ENCODE peak calls at places on chromosomes 2 and 18, in four cellular contexts. V is cardiac muscle cell; O is stomach; U is CD8-positive, alpha-beta T cell. I is an unnamed sample. For H3K36me3 and H3K27me3, the result is how much of the 10 kb centered on the place peaks cover.

GRCh38 chr2:74715880-74716279 is 61.8 kb downstream of the SEMA4F start:
- DNase-seq in V (no peak), O (no peak), U (no peak), I (no peak)

GRCh38 chr2:242001853-242002252 is 132.3 kb downstream of the RTP5 start:
- DNase-seq in V (no peak), O (no peak), U (no peak), I (no peak)

GRCh38 chr2:236507393-236508085 is 62.1 kb upstream of the ACKR3 start:
- DNase-seq in V (peak), O (peak), U (peak), I (peak)

GRCh38 chr2:215917953-215918620 is 95.3 kb downstream of the MREG start:
- DNase-seq in V (peak), O (no peak), U (no peak), I (peak)

GRCh38 chr2:30361751-30362394 is 85.2 kb upstream of the LCLAT1 start:
- DNase-seq in V (no peak), O (no peak), U (no peak), I (no peak)

GRCh38 chr2:237774811-237775553 is 23.6 kb upstream of the RBM44 start:
- DNase-seq in V (peak), O (peak), U (peak), I (peak)

GRCh38 chr2:172539767-172540166 is 16.1 kb upstream of the PDK1 start:
- DNase-seq in V (no peak), O (no peak), U (no peak), I (no peak)

GRCh38 chr2:126652323-126652891 is 3.6 kb upstream of the GYPC start:
- DNase-seq in V (no peak), O (no peak), U (no peak), I (no peak)

GRCh38 chr2:3762771-3763447 is 59.5 kb downstream of the DCDC2C start:
- DNase-seq in V (no peak), O (no peak), U (no peak), I (no peak)

GRCh38 chr18:45997689-45998088 is 30.6 kb upstream of the EPG5 start:
- DNase-seq in V (no peak), O (no peak), U (peak), I (peak)

GRCh38 chr2:98252394-98252793 is 93.9 kb upstream of the CNGA3 start:
- DNase-seq in V (no peak), O (no peak), U (no peak), I (no peak)

GRCh38 chr2:190996338-190996946 is 17.5 kb downstream of the STAT1 start:
- DNase-seq in V (peak), O (no peak), U (peak), I (peak)

GRCh38 chr2:1781291-1782080 is 37.2 kb upstream of the PXDN start:
- DNase-seq in V (no peak), O (peak), U (peak), I (no peak)

GRCh38 chr18:55968550-55968949 is 380.6 kb upstream of the TCF4 start:
- DNase-seq in V (no peak), O (no peak), U (no peak), I (no peak)

GRCh38 chr2:149087751-149088150 is 49.3 kb downstream of the LYPD6B start:
- DNase-seq in V (peak), O (no peak), U (no peak), I (peak)

GRCh38 chr2:128486640-128487375 is 168.1 kb upstream of the HS6ST1 start:
- DNase-seq in V (no peak), O (no peak), U (no peak), I (peak)

GRCh38 chr2:66929632-66930385 is 467.3 kb upstream of the ETAA1 start:
- DNase-seq in V (peak), O (peak), U (no peak), I (no peak)

GRCh38 chr18:48798334-48799197 is 152.2 kb downstream of the SMAD7 start:
- DNase-seq in V (no peak), O (peak), U (no peak), I (no peak)

GRCh38 chr2:119544075-119545031 is at the start of gene CFAP221:
- DNase-seq in V (peak), O (peak), U (peak), I (peak)

GRCh38 chr2:197707316-197708213 is 2.4 kb downstream of the MARS2 start:
- DNase-seq in V (peak), O (no peak), U (no peak), I (peak)

GRCh38 chr2:229800997-229801754 is 86.8 kb upstream of the DNER start:
- DNase-seq in V (peak), O (peak), U (peak), I (peak)

GRCh38 chr2:181457121-181457740 is at the start of gene ITGA4:
- DNase-seq in V (peak), O (peak), U (peak), I (peak)

GRCh38 chr18:76874643-76875389 is 52.5 kb downstream of the ZNF236 start:
- DNase-seq in V (no peak), O (no peak), U (no peak), I (peak)

GRCh38 chr2:55771612-55772011 is 78.0 kb upstream of the PNPT1 start:
- DNase-seq in V (peak), O (no peak), U (no peak), I (peak)

GRCh38 chr2:69483024-69483423 is 45.8 kb upstream of the NFU1 start:
- DNase-seq in V (peak), O (no peak), U (no peak), I (no peak)

GRCh38 chr2:184067502-184067901 is 530.8 kb upstream of the ZNF804A start:
- DNase-seq in V (no peak), O (no peak), U (no peak), I (peak)

GRCh38 chr2:184169366-184169765 is 429.0 kb upstream of the ZNF804A start:
- DNase-seq in V (no peak), O (no peak), U (no peak), I (no peak)

GRCh38 chr2:65045651-65046050 is 10.6 kb upstream of the CEP68 start:
- DNase-seq in V (peak), O (no peak), U (no peak), I (no peak)

GRCh38 chr2:195985731-195986130 is 82.9 kb downstream of the DNAH7 start:
- DNase-seq in V (no peak), O (no peak), U (no peak), I (no peak)

GRCh38 chr2:182069416-182069815 is 83.8 kb downstream of the PPP1R1C start:
- DNase-seq in V (no peak), O (no peak), U (no peak), I (no peak)

GRCh38 chr2:235238537-235238936 is 255.3 kb upstream of the AGAP1 start:
- DNase-seq in V (peak), O (peak), U (no peak), I (no peak)

GRCh38 chr2:226115832-226116200 is 683.8 kb downstream of the IRS1 start:
- DNase-seq in V (peak), O (no peak), U (no peak), I (no peak)

GRCh38 chr2:47000679-47001075 is 85.1 kb upstream of the MCFD2 start:
- DNase-seq in V (no peak), O (no peak), U (no peak), I (no peak)
- H3K36me3 ChIP-seq in V (under half), O (under half), U (under half), I (under half)

GRCh38 chr2:45773909-45774308 is 122.4 kb downstream of the PRKCE start:
- DNase-seq in V (no peak), O (no peak), U (no peak), I (no peak)

GRCh38 chr2:45769786-45770576 is 118.5 kb downstream of the PRKCE start:
- DNase-seq in V (no peak), O (no peak), U (no peak), I (no peak)

GRCh38 chr2:45772038-45772437 is 120.6 kb downstream of the PRKCE start:
- DNase-seq in V (no peak), O (no peak), U (no peak), I (no peak)

GRCh38 chr2:45770773-45771172 is 119.3 kb downstream of the PRKCE start:
- DNase-seq in V (no peak), O (no peak), U (no peak), I (no peak)

GRCh38 chr2:45771251-45771650 is 119.8 kb downstream of the PRKCE start:
- DNase-seq in V (peak), O (no peak), U (no peak), I (peak)
- H3K4me3 ChIP-seq in V (no peak), O (no peak), U (no peak), I (no peak)

GRCh38 chr2:135797497-135798274 is 39.3 kb downstream of the LCT start:
- DNase-seq in V (peak), O (peak), U (peak), I (peak)
- H3K27me3 ChIP-seq in V (under half), O (under half), U (under half), I (under half)

DNA sequence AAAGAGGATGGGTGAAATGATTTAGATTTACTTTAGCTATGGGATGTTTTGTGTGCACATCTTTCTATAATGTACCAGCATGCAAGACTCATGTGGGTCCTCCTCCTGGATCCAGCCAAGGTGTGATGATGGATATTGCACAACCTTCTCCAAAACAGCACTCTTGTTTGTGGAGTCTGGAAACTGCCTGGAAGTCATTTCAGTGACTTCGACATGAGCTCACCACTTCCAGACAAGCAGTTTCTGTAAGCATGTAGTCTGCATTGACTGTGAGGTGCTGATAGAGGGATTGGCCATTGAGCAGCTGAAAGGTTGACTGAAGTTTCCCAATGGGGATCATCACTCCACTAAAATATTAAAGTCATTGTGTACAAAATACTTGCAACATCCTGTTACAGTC is 154.0 kb downstream of the TRIB2 start:
- DNase-seq in V (peak), O (no peak), U (no peak), I (no peak)
- H3K36me3 ChIP-seq in V (under half), O (under half), U (under half), I (under half)

DNA sequence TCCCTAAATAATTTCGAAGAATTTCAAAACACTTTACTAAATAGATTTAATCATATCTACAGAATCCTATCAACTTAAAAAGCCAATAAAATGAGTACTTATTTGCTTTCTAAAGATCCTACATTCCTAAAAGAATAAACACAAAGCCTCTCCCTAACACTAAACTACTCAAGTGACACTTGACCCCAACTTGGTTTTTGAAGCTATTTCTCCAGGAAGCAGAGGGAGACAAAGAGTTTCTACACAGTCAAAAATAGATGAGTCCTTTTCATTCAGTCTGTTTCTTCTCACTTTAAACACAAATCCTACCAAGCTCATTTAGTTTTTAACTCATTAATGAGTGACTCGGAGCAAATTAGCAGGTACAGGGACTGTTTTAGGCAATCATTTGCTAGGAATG is 2.1 kb downstream of the ATL2 start:
- DNase-seq in V (no peak), O (no peak), U (no peak), I (no peak)
- H3K4me3 ChIP-seq in V (peak), O (peak), U (peak), I (peak)

GRCh38 chr2:161427413-161428239 is 11.5 kb downstream of the TBR1 start:
- DNase-seq in V (no peak), O (no peak), U (no peak), I (peak)

GRCh38 chr2:161426416-161426787 is 10.3 kb downstream of the TBR1 start:
- DNase-seq in V (no peak), O (no peak), U (no peak), I (peak)

GRCh38 chr2:161425966-161426365 is 9.9 kb downstream of the TBR1 start:
- DNase-seq in V (no peak), O (no peak), U (no peak), I (no peak)

GRCh38 chr2:161428240-161428587 is 12.1 kb downstream of the TBR1 start:
- DNase-seq in V (no peak), O (no peak), U (no peak), I (no peak)

GRCh38 chr2:161426788-161427412 is 10.8 kb downstream of the TBR1 start:
- DNase-seq in V (peak), O (no peak), U (no peak), I (peak)
- H3K27me3 ChIP-seq in V (half or more), O (half or more), U (half or more), I (half or more)

I was measured in H7.